ENCODE peak calls at places on chromosome 2, in six cellular contexts. W is adipocyte, O is psoas muscle, D is GM23338, K is HAP-1, Q is K562. A is an unnamed sample. For H3K36me3, the result is how much of the 10 kb centered on the place peaks cover.

GRCh38 chr2:95269036-95269680 is 5.1 kb upstream of the PROM2 start:
- DNase-seq in D (no peak), K (no peak), O (no peak), Q (no peak), W (no peak), A (no peak)

GRCh38 chr2:95069465-95069864 is 44.0 kb downstream of the MAL start:
- DNase-seq in W (no peak), D (no peak), K (no peak), Q (no peak), O (no peak), A (no peak)

GRCh38 chr2:128449226-128450061 is 130.8 kb upstream of the HS6ST1 start:
- DNase-seq in D (no peak), W (no peak), Q (no peak), K (peak), O (no peak), A (no peak)

GRCh38 chr2:191115801-191116200 is 35.0 kb downstream of the STAT4 start:
- DNase-seq in O (no peak), Q (no peak), D (no peak), K (no peak), W (no peak), A (peak)

GRCh38 chr2:100416397-100416938 is 1.0 kb downstream of the CHST10 start:
- DNase-seq in D (no peak), W (peak), O (no peak), Q (no peak), K (no peak), A (peak)

GRCh38 chr2:241073166-241074064 is 28.7 kb downstream of the MTERF4 start:
- DNase-seq in K (no peak), Q (no peak), W (no peak), O (no peak), D (no peak), A (no peak)

GRCh38 chr2:177784449-177784845 is 288.1 kb downstream of the PDE11A start:
- DNase-seq in O (no peak), W (peak), D (no peak), Q (no peak), K (no peak), A (peak)

GRCh38 chr2:197707316-197708213 is 2.4 kb downstream of the MARS2 start:
- DNase-seq in K (peak), W (peak), O (no peak), D (peak), Q (no peak), A (peak)

GRCh38 chr2:37300578-37300977 is 24.1 kb downstream of the PRKD3 start:
- DNase-seq in Q (no peak), K (no peak), D (no peak), O (no peak), W (no peak), A (peak)

GRCh38 chr2:170509460-170510193 is 205.5 kb upstream of the SP5 start:
- DNase-seq in K (no peak), D (no peak), W (no peak), O (peak), Q (no peak), A (no peak)

GRCh38 chr2:218370410-218371063 is 11.5 kb upstream of the SLC11A1 start:
- DNase-seq in Q (no peak), O (peak), K (no peak), D (no peak), W (peak), A (no peak)

DNA sequence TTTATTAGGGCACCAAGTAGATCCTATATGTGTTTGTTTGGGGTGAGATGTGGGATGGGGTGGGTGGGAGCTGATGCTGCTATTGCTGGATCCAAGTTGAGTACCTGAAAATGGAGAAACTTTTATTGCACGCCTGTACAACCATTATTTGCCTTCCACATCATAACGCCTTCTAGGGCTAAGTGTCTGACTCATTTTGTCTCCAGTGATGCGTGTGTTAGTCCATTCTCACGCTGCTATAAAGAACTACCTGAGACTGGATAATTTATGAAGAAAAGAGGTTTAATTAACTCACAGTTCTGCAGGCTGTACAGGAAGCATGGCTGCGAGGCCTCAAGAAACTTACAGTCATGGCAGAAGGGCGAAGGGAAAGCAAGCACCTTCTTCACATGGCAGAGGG is 58.2 kb downstream of the KDM3A start:
- DNase-seq in O (no peak), Q (no peak), W (no peak), K (no peak), D (no peak), A (peak)
- H3K36me3 ChIP-seq in O (half or more), Q (under half), W (half or more), K (under half), D (under half), A (under half)

GRCh38 chr2:73766994-73767393 is 12.9 kb downstream of the DUSP11 start:
- DNase-seq in O (no peak), D (no peak), W (no peak), Q (no peak), K (no peak), A (no peak)

GRCh38 chr2:73776869-73777519 is 2.9 kb downstream of the DUSP11 start:
- DNase-seq in W (peak), Q (no peak), O (no peak), K (no peak), D (no peak), A (peak)

GRCh38 chr2:73770725-73771124 is 9.2 kb downstream of the DUSP11 start:
- DNase-seq in D (no peak), W (no peak), K (no peak), O (no peak), Q (no peak), A (no peak)

GRCh38 chr2:73776381-73776780 is 3.5 kb downstream of the DUSP11 start:
- DNase-seq in D (no peak), O (no peak), W (no peak), Q (no peak), K (no peak), A (no peak)

GRCh38 chr2:73772819-73773218 is 7.1 kb downstream of the DUSP11 start:
- DNase-seq in O (no peak), Q (no peak), D (no peak), W (no peak), K (no peak), A (no peak)
- H3K36me3 ChIP-seq in O (half or more), Q (half or more), D (under half), W (half or more), K (half or more), A (under half)

DNA sequence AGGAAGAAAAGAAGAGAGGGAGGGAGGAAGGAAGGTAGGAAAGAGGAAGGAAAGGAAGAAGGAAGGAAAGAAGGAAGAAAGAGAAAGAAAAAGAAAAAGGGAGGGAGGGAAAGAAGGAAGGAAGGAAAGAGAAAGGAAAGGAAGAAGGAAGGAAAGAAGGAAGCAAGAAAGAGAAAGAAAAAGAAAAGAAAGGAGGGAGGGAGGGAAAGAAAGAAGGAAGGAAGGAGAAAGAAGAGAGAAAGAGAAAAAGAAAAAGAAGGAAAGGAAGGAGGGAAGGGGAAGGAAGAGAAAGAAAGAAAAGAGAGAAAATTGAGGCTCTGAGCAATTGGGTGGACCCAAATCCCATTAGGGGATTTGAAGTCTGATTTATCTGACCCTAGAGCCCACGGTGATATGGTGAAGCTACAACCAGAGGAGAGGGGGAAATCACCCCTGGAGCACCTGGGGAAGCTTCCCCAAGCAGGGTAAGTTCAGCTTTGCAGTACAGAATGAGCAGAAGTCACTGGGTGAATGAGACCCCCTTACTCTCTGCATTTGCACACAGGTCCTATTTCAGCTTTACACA is 177.6 kb upstream of the BCL2L11 start:
- DNase-seq in K (no peak), O (no peak), D (no peak), Q (no peak), W (no peak), A (no peak)
- H3K36me3 ChIP-seq in K (under half), O (under half), D (under half), Q (under half), W (under half), A (under half)

DNA sequence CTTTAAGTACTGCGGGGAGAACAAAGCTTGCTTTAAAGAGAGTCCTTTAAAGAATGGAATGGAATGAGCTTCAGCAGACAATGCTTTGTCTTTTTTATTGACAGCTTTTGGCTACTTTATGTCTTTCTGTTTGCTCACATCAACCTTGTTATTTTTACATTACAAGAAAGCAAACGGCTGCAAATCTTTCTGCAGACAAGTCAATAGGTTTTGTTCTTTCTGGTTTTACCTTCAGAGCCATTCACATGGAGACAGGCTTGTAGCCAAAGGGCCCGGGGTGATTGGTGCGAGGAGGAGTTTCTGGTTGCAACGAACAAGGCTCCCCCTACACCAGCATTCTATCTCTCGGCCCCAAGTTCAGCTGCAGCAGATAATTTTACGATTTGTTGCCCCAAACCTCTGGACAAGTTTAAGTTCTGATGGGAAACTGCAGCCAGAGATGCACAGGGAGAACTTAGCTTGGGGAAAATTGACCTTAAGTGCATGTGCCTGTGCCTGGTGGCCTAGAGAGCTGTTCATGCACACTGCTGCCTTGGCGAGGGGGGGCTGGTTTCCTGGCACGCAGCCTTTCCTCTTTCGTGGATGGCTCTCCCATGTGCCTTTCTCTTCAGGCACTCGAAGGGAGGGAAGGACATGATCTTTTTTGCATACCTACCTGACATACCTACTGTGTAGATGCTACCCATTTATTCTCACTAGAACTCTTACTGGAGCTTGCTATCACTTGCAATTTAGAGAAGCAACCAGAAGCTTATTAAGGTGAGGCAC is 543.2 kb downstream of the DCDC2C start:
- DNase-seq in O (no peak), D (peak), K (no peak), W (no peak), Q (no peak), A (no peak)
- H3K36me3 ChIP-seq in O (under half), D (under half), K (under half), W (under half), Q (under half), A (under half)

GRCh38 chr2:200668473-200668872 is 82.7 kb downstream of the AOX1 start:
- DNase-seq in K (no peak), Q (no peak), D (no peak), O (no peak), W (no peak), A (no peak)

GRCh38 chr2:200664770-200665494 is 79.1 kb downstream of the AOX1 start:
- DNase-seq in Q (no peak), D (no peak), K (no peak), W (no peak), O (no peak), A (no peak)

GRCh38 chr2:200667397-200667796 is 81.6 kb downstream of the AOX1 start:
- DNase-seq in W (no peak), D (no peak), O (no peak), K (no peak), Q (peak), A (no peak)

GRCh38 chr2:200662727-200663126 is 76.9 kb downstream of the AOX1 start:
- DNase-seq in O (no peak), K (no peak), Q (no peak), D (peak), W (peak), A (peak)

DNA sequence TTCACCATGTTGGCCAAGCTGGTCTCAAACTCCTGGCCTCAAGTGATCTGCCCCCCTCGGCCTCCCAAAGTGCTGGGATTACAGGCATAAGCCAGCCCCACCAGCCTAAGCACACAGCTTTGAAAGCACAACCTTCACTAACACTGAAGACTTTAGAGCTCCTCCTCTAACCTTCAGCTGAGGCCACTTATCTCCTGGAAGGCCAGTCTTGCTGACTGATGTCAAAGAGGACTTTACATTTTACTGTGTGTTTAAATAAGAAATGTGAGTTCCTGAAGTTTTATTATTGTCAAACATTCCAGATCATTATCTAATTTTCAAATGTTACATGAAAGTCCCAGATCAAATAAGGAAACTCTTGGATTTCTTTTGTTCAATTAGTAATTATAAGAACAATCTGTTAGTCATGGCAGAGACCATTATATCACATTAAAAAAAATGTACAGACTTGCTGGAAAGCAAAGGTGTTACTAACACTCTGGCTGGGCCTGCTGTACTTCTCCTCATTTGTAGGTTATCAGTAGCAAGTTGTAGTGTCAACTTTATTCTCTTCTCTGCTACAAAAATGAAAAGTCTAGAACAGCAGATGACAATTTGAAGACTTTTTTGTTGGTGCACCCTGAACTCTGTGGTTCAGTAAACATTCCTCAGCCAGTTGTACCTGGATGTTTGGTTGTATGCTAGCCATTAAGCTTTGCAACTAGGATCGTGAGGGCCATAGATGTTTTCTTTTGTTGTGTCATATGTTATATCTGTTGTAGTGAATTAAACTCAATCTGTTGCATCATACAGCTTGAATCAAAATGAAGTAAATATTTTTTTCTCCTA is 80.0 kb downstream of the AOX1 start:
- DNase-seq in K (no peak), Q (no peak), W (no peak), O (no peak), D (no peak), A (no peak)
- H3K36me3 ChIP-seq in K (under half), Q (under half), W (half or more), O (under half), D (under half), A (under half)

A was measured in fibroblast of lung.